ENCODE peak calls at places on chromosome 3, in six cellular contexts. S is colonic mucosa, A is left ventricle myocardium inferior, M is GM10248, C is A549, L is mammary epithelial cell. O is an unnamed sample.

GRCh38 chr3:195068481-195069080 is 202.4 kb downstream of the XXYLT1 start:
- DNase-seq in S (no peak), A (no peak), M (no peak), C (no peak), L (no peak), O (no peak)

GRCh38 chr3:87997298-87997697 is 61.5 kb downstream of the CGGBP1 start:
- DNase-seq in S (no peak), A (no peak), M (no peak), C (no peak), L (no peak), O (no peak)

GRCh38 chr3:64080839-64081630 is 57.7 kb upstream of the PSMD6 start:
- DNase-seq in S (no peak), A (no peak), M (no peak), C (no peak), L (no peak), O (no peak)

GRCh38 chr3:66989860-66990696 is 8.0 kb upstream of the KBTBD8 start:
- DNase-seq in S (no peak), A (no peak), M (peak), C (peak), L (no peak), O (no peak)

GRCh38 chr3:64533565-64534317 is 154.1 kb downstream of the ADAMTS9 start:
- DNase-seq in S (peak), A (peak), M (peak), C (peak), L (peak), O (peak)

GRCh38 chr3:69488026-69488425 is 102.1 kb upstream of the FRMD4B start:
- DNase-seq in S (no peak), A (no peak), M (no peak), C (no peak), L (no peak), O (no peak)

GRCh38 chr3:71896751-71897150 is 111.8 kb upstream of the PROK2 start:
- DNase-seq in S (no peak), A (no peak), M (no peak), C (no peak), L (peak), O (no peak)

GRCh38 chr3:195119461-195120198 is 151.3 kb downstream of the XXYLT1 start:
- DNase-seq in S (no peak), A (no peak), M (no peak), C (no peak), L (no peak), O (no peak)

GRCh38 chr3:39267631-39268553 is 11.9 kb downstream of the CX3CR1 start:
- DNase-seq in S (no peak), A (no peak), M (no peak), C (no peak), L (no peak), O (no peak)

GRCh38 chr3:52162250-52162872 is 8.1 kb upstream of the POC1A start:
- DNase-seq in S (no peak), A (no peak), M (no peak), C (no peak), L (no peak), O (no peak)

GRCh38 chr3:71050521-71051258 is 532.8 kb downstream of the FOXP1 start:
- DNase-seq in S (no peak), A (no peak), M (no peak), C (no peak), L (peak), O (no peak)

GRCh38 chr3:111858641-111859040 is 424 bp upstream of the PHLDB2 start:
- DNase-seq in S (no peak), A (no peak), M (no peak), C (no peak), L (no peak), O (no peak)

GRCh38 chr3:45817788-45818523 is 21.6 kb upstream of the SLC6A20 start:
- DNase-seq in S (no peak), A (no peak), M (no peak), C (peak), L (peak), O (no peak)

GRCh38 chr3:71244153-71245051 is 339.1 kb downstream of the FOXP1 start:
- DNase-seq in S (no peak), A (peak), M (no peak), C (no peak), L (no peak), O (no peak)

GRCh38 chr3:42009456-42009855 is 47.6 kb upstream of the ULK4 start:
- DNase-seq in S (no peak), A (no peak), M (no peak), C (no peak), L (no peak), O (no peak)

GRCh38 chr3:12014613-12015012 is 10.4 kb downstream of the SYN2 start:
- DNase-seq in S (no peak), A (no peak), M (no peak), C (no peak), L (no peak), O (no peak)

GRCh38 chr3:177554900-177555759 is 357.8 kb upstream of the TBL1XR1 start:
- DNase-seq in S (peak), A (peak), M (no peak), C (no peak), L (peak), O (no peak)

GRCh38 chr3:59775106-59775505 is 725.3 kb upstream of the CFAP20DC start:
- DNase-seq in S (no peak), A (no peak), M (no peak), C (no peak), L (no peak), O (no peak)

GRCh38 chr3:183178833-183179549 is 16.5 kb upstream of the LAMP3 start:
- DNase-seq in S (peak), A (peak), M (peak), C (peak), L (peak), O (peak)

GRCh38 chr3:33277193-33277882 is at the start of gene FBXL2:
- DNase-seq in S (peak), A (peak), M (peak), C (peak), L (peak), O (peak)

GRCh38 chr3:14322667-14323295 is 79.6 kb upstream of the SLC6A6 start:
- DNase-seq in S (no peak), A (no peak), M (no peak), C (no peak), L (no peak), O (no peak)

GRCh38 chr3:145673790-145674189 is 487.2 kb downstream of the PLOD2 start:
- DNase-seq in S (no peak), A (no peak), M (no peak), C (no peak), L (no peak), O (no peak)

GRCh38 chr3:194685723-194686413 is at the start of gene FAM43A:
- DNase-seq in S (peak), A (peak), M (peak), C (peak), L (peak), O (peak)

GRCh38 chr3:152328841-152329240 is 60.1 kb downstream of the MBNL1 start:
- DNase-seq in S (no peak), A (no peak), M (no peak), C (peak), L (peak), O (no peak)

GRCh38 chr3:60598668-60599067 is 652.6 kb downstream of the FHIT start:
- DNase-seq in S (no peak), A (no peak), M (no peak), C (no peak), L (no peak), O (no peak)

GRCh38 chr3:158105710-158106438 is at the start of gene SHOX2:
- DNase-seq in S (peak), A (no peak), M (peak), C (peak), L (peak), O (peak)

GRCh38 chr3:84830476-84830875 is 128.3 kb upstream of the CADM2 start:
- DNase-seq in S (no peak), A (no peak), M (no peak), C (no peak), L (no peak), O (no peak)

GRCh38 chr3:127427169-127427655 is 139.4 kb upstream of the PRR20G start:
- DNase-seq in S (no peak), A (no peak), M (no peak), C (no peak), L (no peak), O (no peak)

GRCh38 chr3:53045784-53046170 is at the start of gene SFMBT1:
- DNase-seq in S (peak), A (peak), M (peak), C (peak), L (peak), O (peak)

GRCh38 chr3:139482206-139482605 is 5.9 kb upstream of the RBP2 start:
- DNase-seq in S (no peak), A (no peak), M (no peak), C (no peak), L (no peak), O (no peak)

GRCh38 chr3:126858887-126859286 is 124.0 kb upstream of the PLXNA1 start:
- DNase-seq in S (no peak), A (no peak), M (no peak), C (peak), L (peak), O (no peak)

GRCh38 chr3:160748226-160748625 is 7.8 kb upstream of the PPM1L start:
- DNase-seq in S (no peak), A (no peak), M (no peak), C (no peak), L (no peak), O (no peak)

GRCh38 chr3:123314409-123315270 is 112.9 kb downstream of the SEC22A start:
- DNase-seq in S (no peak), A (no peak), M (no peak), C (no peak), L (no peak), O (no peak)

GRCh38 chr3:128971421-128971820 is 22.5 kb downstream of the CFAP92 start:
- DNase-seq in S (peak), A (peak), M (no peak), C (no peak), L (no peak), O (no peak)

GRCh38 chr3:64917914-64918313 is 230.1 kb upstream of the ADAMTS9 start:
- DNase-seq in S (no peak), A (no peak), M (no peak), C (no peak), L (no peak), O (no peak)

GRCh38 chr3:43307226-43307625 is 20.9 kb downstream of the SNRK start:
- DNase-seq in S (no peak), A (no peak), M (no peak), C (no peak), L (no peak), O (no peak)

GRCh38 chr3:98977520-98977919 is 76.0 kb upstream of the DCBLD2 start:
- DNase-seq in S (no peak), A (no peak), M (no peak), C (no peak), L (peak), O (no peak)

GRCh38 chr3:78274475-78275065 is 1234.7 kb downstream of the ROBO2 start:
- DNase-seq in S (no peak), A (no peak), M (no peak), C (no peak), L (no peak), O (no peak)
- TF ChIP-seq CTCF in S (no peak), A (no peak), M (no peak), C (no peak), L (peak), O (no peak)

GRCh38 chr3:186261638-186262037 is 100.4 kb downstream of the DGKG start:
- DNase-seq in S (no peak), A (no peak), M (peak), C (no peak), L (no peak), O (no peak)
- TF ChIP-seq CTCF in S (no peak), A (no peak), M (peak), C (peak), L (peak), O (peak)

DNA sequence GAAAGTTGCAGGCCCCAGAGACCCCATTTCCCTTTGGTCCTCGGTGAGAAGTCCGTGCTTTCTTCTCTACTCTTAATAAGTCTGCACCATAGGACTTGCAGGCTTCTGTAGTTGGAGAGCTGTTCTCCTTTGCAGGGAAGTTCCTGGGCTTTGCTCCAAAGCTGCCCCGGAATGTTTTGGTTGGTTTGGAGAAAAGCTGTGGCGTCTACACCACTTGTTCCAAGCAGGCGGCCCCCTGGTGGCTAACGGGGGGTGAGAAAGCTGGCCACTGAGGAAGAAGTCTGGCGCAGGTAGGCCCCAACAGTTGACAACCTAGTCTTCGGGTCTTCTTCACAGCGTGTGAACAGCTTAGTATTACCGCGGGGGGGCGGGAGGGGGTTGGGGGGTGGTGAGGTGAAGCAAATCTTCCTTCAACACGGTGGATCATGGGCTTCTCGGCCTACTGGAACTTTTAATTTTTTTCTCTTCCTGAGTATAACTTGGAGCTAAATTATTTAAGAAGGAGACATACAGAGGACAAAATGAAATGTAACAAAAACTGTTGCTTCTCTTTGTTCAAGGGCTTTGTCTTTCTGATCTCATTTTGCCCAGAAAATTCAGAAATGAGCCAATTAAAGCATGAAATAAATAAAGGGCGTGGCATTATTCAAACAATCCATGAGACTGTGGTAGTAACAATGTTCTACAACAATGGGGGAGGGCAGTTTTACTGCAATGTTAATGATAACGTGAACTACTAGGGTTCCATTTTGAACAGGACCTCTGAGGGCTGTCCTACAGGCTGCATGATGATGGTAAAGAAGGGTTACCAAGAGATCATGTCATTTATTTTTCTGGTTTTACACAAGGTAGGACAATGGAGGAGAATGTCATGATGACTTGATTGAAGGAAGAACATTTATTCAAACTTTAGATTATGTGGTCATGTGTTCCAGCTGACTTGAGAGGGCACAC is 2.2 kb upstream of the THRB start:
- DNase-seq in S (peak), A (peak), M (no peak), C (peak), L (no peak), O (peak)
- TF ChIP-seq CTCF in S (peak), A (peak), M (no peak), C (peak), L (peak), O (peak)

DNA sequence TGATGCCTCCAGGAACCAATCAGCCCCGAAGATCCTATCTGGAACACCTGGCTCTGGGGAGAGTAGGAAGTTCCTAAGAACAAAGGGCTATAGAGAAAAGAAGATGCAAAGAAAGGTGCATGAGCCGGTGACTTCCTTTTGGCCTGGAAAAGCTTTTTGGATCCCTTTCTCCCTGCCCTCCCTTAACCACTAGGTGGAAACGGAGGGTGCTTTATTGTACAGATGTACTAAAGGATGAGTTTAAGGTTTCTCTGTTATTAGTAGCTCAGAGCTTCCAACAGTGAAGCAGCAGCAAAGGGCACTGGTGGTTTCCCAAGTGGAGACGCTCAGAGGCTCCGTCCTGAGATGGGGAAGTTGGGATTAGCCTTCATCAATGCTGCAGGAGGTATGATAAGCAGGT is 6.0 kb upstream of the ADGRG7 start:
- DNase-seq in S (no peak), A (no peak), M (peak), C (peak), L (peak), O (no peak)
- TF ChIP-seq CTCF in S (no peak), A (peak), M (peak), C (peak), L (peak), O (no peak)

DNA sequence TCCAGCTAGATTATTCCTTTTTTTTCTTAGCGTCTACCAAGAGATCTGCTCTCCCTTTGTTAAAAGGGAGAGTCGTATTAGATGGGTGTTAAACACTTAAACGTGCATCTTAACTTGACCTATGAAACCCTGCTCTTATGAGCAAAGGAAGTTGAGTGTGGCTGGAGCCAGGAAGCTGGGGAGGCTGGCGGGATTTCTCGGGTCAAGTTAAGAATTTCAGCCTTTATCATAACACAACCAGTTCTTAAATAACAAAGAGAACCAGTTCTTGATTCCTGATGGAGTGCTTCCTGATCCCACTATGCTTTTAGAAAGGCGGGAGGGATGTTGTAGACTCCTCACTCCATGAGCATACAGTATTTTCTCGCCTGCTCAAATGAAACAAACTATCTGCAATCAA is 215.1 kb downstream of the ITPR1 start:
- DNase-seq in S (no peak), A (no peak), M (no peak), C (no peak), L (no peak), O (no peak)
- TF ChIP-seq CTCF in S (no peak), A (no peak), M (no peak), C (no peak), L (no peak), O (no peak)

DNA sequence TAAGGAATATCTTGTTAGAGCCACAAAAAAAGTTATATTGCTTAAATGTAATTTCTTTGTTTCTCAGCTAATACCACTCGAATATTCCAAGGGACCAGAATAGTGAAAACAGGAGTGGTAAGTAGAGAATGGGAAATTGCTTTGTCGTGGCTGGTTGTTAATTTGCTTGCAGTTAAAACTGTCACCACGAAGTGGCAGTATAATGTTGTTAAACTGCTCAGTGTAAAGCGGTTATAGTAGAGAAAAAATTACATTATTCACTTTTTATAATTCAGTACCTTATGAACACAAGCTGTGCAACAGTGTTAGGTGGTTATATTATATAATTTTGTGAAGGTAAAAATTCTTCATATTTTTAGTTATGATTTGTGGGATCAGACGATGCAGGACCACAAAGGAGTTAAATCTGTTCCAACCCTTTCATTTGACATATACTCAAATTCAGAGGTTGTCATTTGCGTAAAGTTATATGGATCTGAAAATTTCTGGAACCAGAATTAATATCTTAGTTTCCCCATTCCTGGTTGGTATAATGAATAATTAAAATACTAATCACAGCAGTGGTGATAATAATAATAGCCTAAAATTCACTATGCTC is 171.8 kb downstream of the FEZF2 start:
- DNase-seq in S (no peak), A (no peak), M (peak), C (peak), L (peak), O (no peak)
- TF ChIP-seq CTCF in S (peak), A (peak), M (peak), C (peak), L (peak), O (peak)

GRCh38 chr3:2303567-2303966 is 204.9 kb downstream of the CNTN4 start:
- DNase-seq in S (peak), A (no peak), M (peak), C (no peak), L (no peak), O (no peak)
- TF ChIP-seq CTCF in S (no peak), A (no peak), M (no peak), C (no peak), L (no peak), O (no peak)

GRCh38 chr3:101495552-101495951 is 17.5 kb downstream of the SENP7 start:
- DNase-seq in S (no peak), A (no peak), M (no peak), C (no peak), L (no peak), O (peak)
- TF ChIP-seq CTCF in S (no peak), A (peak), M (no peak), C (peak), L (peak), O (no peak)